ENCODE peak calls at places on chromosomes 4 and X, in seven cellular contexts. F is adrenal gland, G is uterus, B is transverse colon, V is tibial nerve, K is Peyer's patch, I is esophagus squamous epithelium. E is an unnamed sample.

GRCh38 chr4:56181140-56181950 is 205.9 kb downstream of the AASDH start:
- DNase-seq in F (no peak), G (no peak), B (no peak), V (no peak), K (no peak), I (no peak), E (no peak)

GRCh38 chr4:168480991-168481588 is 798 bp upstream of the DDX60L start:
- DNase-seq in F (peak), G (no peak), B (peak), V (no peak), K (peak), I (no peak), E (no peak)

GRCh38 chrX:16459008-16459407 is 190.9 kb upstream of the S100G start:
- DNase-seq in F (no peak), G (no peak), B (no peak), V (no peak), K (no peak), I (no peak), E (no peak)

GRCh38 chrX:1462596-1463251 is 10.0 kb upstream of the ASMTL start:
- DNase-seq in F (peak), G (peak), B (no peak), V (no peak), K (peak), I (no peak), E (no peak)

GRCh38 chrX:84168095-84168494 is 19.9 kb downstream of the RPS6KA6 start:
- DNase-seq in F (no peak), G (no peak), B (no peak), V (no peak), K (no peak), I (no peak), E (no peak)

GRCh38 chrX:110242371-110242770 is 75.5 kb downstream of the AMMECR1 start:
- DNase-seq in F (no peak), G (no peak), B (no peak), V (no peak), K (no peak), I (no peak), E (no peak)

GRCh38 chr4:109275346-109275745 is 27.1 kb downstream of the COL25A1 start:
- DNase-seq in F (no peak), G (no peak), B (no peak), V (no peak), K (no peak), I (no peak), E (no peak)

GRCh38 chr4:81214518-81215218 is 354 bp downstream of the PRKG2 start:
- DNase-seq in F (no peak), G (no peak), B (peak), V (no peak), K (no peak), I (no peak), E (no peak)

GRCh38 chr4:576245-576821 is at the start of gene TMEM271:
- DNase-seq in F (no peak), G (no peak), B (no peak), V (no peak), K (no peak), I (no peak), E (no peak)

GRCh38 chrX:134670241-134670811 is 12.1 kb upstream of the PLAC1 start:
- DNase-seq in F (no peak), G (no peak), B (no peak), V (no peak), K (no peak), I (no peak), E (peak)

GRCh38 chrX:53018627-53019026 is 30.0 kb upstream of the GPR173 start:
- DNase-seq in F (no peak), G (no peak), B (no peak), V (no peak), K (no peak), I (no peak), E (no peak)

GRCh38 chr4:26289421-26289820 is 31.4 kb upstream of the RBPJ start:
- DNase-seq in F (no peak), G (no peak), B (no peak), V (no peak), K (no peak), I (no peak), E (no peak)

GRCh38 chr4:98482847-98483806 is 175.3 kb downstream of the TSPAN5 start:
- DNase-seq in F (no peak), G (no peak), B (no peak), V (no peak), K (no peak), I (no peak), E (no peak)

GRCh38 chr4:158930573-158930972 is 161.7 kb downstream of the FNIP2 start:
- DNase-seq in F (no peak), G (no peak), B (no peak), V (no peak), K (no peak), I (no peak), E (no peak)

GRCh38 chr4:113540859-113541258 is 220.7 kb downstream of the CAMK2D start:
- DNase-seq in F (no peak), G (no peak), B (no peak), V (no peak), K (no peak), I (no peak), E (no peak)

GRCh38 chrX:100658936-100659335 is 14.9 kb downstream of the SRPX2 start:
- DNase-seq in F (no peak), G (no peak), B (no peak), V (no peak), K (no peak), I (no peak), E (no peak)

DNA sequence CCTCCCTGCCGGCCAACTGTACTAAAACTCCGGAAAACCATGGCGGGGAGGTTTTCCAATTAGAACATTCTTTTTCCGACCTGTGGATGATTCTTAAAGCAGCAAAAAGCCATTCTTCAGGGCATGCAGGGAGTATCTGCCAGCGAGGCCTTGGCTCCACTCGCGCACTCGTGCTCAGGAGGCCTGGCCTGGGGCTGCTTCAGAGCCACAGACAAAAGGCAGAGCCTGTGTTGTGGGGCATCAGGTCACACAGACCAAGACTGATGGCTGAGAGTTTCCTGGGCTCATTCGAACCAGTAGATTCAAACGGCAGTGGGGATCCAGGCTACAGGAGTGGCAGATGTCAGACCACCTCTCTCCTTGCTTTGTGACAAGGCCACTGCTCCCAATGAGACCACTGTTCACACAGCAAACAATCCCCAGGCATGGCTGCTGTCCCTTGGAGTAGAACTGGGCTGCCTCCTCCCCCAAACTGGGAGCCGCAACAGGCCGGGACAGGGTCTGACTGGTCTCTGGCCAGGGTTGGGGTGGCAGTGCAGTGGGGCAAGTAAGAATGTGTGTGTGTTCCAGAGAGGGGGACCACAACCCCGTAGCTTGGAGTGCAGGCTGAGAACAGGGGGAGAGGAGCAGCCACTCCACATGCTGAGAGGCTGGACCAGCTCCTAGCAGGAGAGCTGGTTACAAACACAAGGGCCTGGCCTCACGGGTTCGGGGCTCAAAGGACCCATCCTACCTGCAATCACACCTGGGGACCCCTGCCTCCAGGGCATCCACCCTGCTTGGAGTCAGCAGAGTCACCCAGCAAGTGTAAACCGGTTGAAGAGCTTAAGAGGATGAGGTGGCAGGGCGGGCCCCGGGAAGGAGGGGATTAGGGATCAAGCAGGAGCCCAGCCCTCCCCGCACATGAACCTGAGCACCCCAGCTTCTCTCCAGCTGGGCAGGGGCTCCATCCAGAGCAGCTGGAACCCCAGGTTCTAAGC is 3.9 kb upstream of the ZNF185 start:
- DNase-seq in F (no peak), G (no peak), B (no peak), V (no peak), K (no peak), I (no peak), E (no peak)
- H3K27ac ChIP-seq in F (no peak), G (no peak), B (no peak), V (no peak), K (no peak), I (peak), E (peak)

DNA sequence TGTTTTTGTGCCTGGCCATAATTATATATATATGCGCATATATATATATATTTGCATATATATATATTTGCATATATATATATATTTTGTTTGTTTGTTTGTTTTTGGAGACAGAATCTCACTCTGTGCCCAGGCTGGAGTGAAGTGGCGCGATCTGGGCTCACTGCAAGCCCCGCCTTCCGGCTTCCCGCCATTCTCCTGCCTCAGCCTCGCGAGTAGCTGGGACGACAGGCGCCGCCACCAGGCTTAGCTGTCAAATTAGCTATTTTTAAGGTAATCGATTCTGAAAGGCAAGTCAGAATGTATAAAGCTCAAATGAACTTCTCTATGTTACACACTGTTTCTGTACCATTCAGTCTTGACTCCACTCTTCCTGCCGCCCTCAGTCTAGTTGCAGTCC is 273.3 kb downstream of the TRIML1 start:
- DNase-seq in F (no peak), G (no peak), B (no peak), V (no peak), K (no peak), I (no peak), E (no peak)
- TF ChIP-seq POLR2A in F (no peak), G (no peak), B (no peak), V (no peak), K (no peak), I (no peak), E (no peak)

GRCh38 chrX:13000311-13000811 is 25.5 kb downstream of the TMSB4X start:
- DNase-seq in F (no peak), G (no peak), B (no peak), V (no peak), K (peak), I (no peak), E (no peak)
- H3K27ac ChIP-seq in F (no peak), G (peak), B (peak), V (peak), K (peak), I (peak), E (peak)

GRCh38 chrX:154482786-154483185 is 3.6 kb downstream of the UBL4A start:
- DNase-seq in F (no peak), G (no peak), B (no peak), V (no peak), K (no peak), I (no peak), E (no peak)

GRCh38 chrX:154486052-154486395 is 391 bp downstream of the UBL4A start:
- DNase-seq in F (peak), G (peak), B (peak), V (no peak), K (peak), I (no peak), E (no peak)

GRCh38 chrX:154485150-154486051 is 1.0 kb downstream of the UBL4A start:
- DNase-seq in F (no peak), G (no peak), B (no peak), V (no peak), K (no peak), I (no peak), E (no peak)

GRCh38 chrX:154483325-154483724 is 3.1 kb downstream of the UBL4A start:
- DNase-seq in F (no peak), G (no peak), B (no peak), V (no peak), K (no peak), I (no peak), E (no peak)

GRCh38 chrX:154484255-154485149 is 1.9 kb downstream of the UBL4A start:
- DNase-seq in F (peak), G (no peak), B (peak), V (no peak), K (peak), I (no peak), E (no peak)
- TF ChIP-seq POLR2A in F (no peak), G (no peak), B (no peak), V (no peak), K (peak), I (no peak), E (no peak)

DNA sequence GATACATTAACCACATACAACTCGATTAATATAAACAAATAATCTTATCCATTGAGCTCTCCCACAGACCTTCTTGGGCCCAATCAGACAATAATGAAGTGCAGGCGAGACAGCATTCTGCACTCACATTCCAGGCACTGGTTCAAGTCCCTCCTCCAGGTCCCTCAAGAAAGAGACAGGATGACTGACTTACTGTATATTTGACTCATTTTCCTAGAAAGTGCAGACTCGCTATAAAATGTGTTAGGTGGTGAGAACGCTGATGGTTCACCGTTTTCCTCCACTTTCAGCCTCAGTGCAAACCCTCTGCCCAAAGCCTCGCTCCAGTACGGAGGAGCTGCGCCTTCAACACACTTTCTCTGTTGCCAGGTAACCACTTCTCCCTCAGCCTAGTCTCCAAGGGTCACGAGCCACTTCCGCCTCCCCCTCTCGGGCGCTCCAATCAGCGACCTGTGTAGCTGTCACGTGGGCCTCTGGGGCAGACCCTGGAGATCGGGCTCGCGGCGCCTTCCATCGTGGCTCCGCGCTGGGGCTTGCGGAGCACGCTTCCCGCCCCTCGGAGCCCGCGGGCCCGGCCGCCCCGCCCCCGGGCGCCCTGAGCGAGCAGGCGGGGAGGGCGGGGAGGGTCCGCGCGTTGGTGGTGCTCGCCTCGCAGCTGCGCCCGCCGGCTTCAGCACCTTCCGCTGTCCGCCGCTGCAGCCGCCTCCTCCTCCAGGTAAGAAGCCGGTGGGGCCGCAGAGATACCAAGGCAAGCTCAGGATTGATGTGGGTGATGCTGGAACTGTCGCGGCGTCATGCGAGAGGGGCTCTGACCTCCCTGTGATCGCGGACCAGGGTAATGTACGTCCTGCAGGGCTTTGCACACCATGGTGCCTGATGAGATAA is at the start of gene WDR17:
- DNase-seq in F (peak), G (peak), B (peak), V (peak), K (peak), I (peak), E (peak)
- H3K27ac ChIP-seq in F (no peak), G (no peak), B (peak), V (no peak), K (no peak), I (no peak), E (peak)